ENCODE peak calls at places on chromosomes 16 and 17, in four cellular contexts. T, P, H and B are unnamed samples.

GRCh38 chr16:57743458-57743857 is 7.9 kb downstream of the KATNB1 start:
- DNase-seq in T (no peak), P (no peak), H (no peak), B (no peak)

GRCh38 chr16:5490499-5490898 is 392.9 kb upstream of the EEF2KMT start:
- DNase-seq in T (peak), P (peak), H (no peak), B (peak)

GRCh38 chr16:83965444-83966152 is 2.4 kb upstream of the NECAB2 start:
- DNase-seq in T (no peak), P (no peak), H (no peak), B (no peak)

GRCh38 chr17:40290629-40291296 is 3.1 kb downstream of the CDC6 start:
- DNase-seq in T (peak), P (no peak), H (no peak), B (no peak)

GRCh38 chr17:50266384-50267073 is 7.7 kb upstream of the TMEM92 start:
- DNase-seq in T (no peak), P (no peak), H (no peak), B (no peak)

GRCh38 chr16:89909777-89910716 is 8.6 kb upstream of the MC1R start:
- DNase-seq in T (peak), P (peak), H (no peak), B (peak)

GRCh38 chr17:5120036-5120435 is 4.2 kb downstream of the USP6 start:
- DNase-seq in T (no peak), P (no peak), H (no peak), B (no peak)

GRCh38 chr16:24855678-24856077 is 9.9 kb downstream of the SLC5A11 start:
- DNase-seq in T (no peak), P (no peak), H (no peak), B (no peak)

GRCh38 chr17:75475144-75475835 is 18.9 kb downstream of the TMEM94 start:
- DNase-seq in T (no peak), P (no peak), H (no peak), B (no peak)

GRCh38 chr16:89890886-89891657 is 17.7 kb downstream of the TCF25 start:
- DNase-seq in T (no peak), P (no peak), H (no peak), B (no peak)

GRCh38 chr17:14922421-14922820 is 342.7 kb downstream of the PMP22 start:
- DNase-seq in T (no peak), P (no peak), H (no peak), B (no peak)

GRCh38 chr16:78628526-78628925 is 529.1 kb downstream of the WWOX start:
- DNase-seq in T (no peak), P (no peak), H (no peak), B (no peak)

GRCh38 chr17:45995617-45996270 is 3.3 kb upstream of the STH start:
- DNase-seq in T (no peak), P (no peak), H (no peak), B (no peak)

GRCh38 chr16:9415588-9415987 is 324.1 kb downstream of the HAPSTR1 start:
- DNase-seq in T (no peak), P (no peak), H (no peak), B (no peak)

GRCh38 chr16:46482895-46483294 is 138.3 kb downstream of the SHCBP1 start:
- DNase-seq in T (no peak), P (no peak), H (no peak), B (no peak)

GRCh38 chr17:67994827-67995567 is 1.3 kb downstream of the C17orf58 start:
- DNase-seq in T (no peak), P (no peak), H (no peak), B (no peak)

GRCh38 chr17:74547736-74548135 is 1.8 kb upstream of the CD300C start:
- DNase-seq in T (peak), P (no peak), H (no peak), B (no peak)

GRCh38 chr16:8572919-8573724 is 17.2 kb downstream of the TMEM114 start:
- DNase-seq in T (peak), P (peak), H (no peak), B (no peak)

GRCh38 chr16:68085259-68086071 is at the start of gene NFATC3:
- DNase-seq in T (peak), P (peak), H (no peak), B (peak)

GRCh38 chr16:84308120-84308519 is 13.4 kb downstream of the WFDC1 start:
- DNase-seq in T (peak), P (peak), H (no peak), B (peak)

GRCh38 chr17:1753767-1754429 is 8.0 kb upstream of the SERPINF1 start:
- DNase-seq in T (no peak), P (no peak), H (no peak), B (no peak)

GRCh38 chr17:38459556-38459955 is 31.3 kb downstream of the ARHGAP23 start:
- DNase-seq in T (no peak), P (no peak), H (no peak), B (no peak)

GRCh38 chr17:5838661-5839300 is 231.4 kb upstream of the WSCD1 start:
- DNase-seq in T (no peak), P (no peak), H (no peak), B (no peak)

GRCh38 chr17:82808921-82809905 is 30.6 kb downstream of the ZNF750 start:
- DNase-seq in T (no peak), P (no peak), H (no peak), B (no peak)

GRCh38 chr17:59421722-59422121 is 90.3 kb downstream of the YPEL2 start:
- DNase-seq in T (no peak), P (no peak), H (no peak), B (no peak)

GRCh38 chr17:80885922-80886582 is 105.6 kb upstream of the CHMP6 start:
- DNase-seq in T (no peak), P (no peak), H (no peak), B (no peak)

GRCh38 chr16:16120382-16121184 is 102.7 kb downstream of the ABCC6 start:
- DNase-seq in T (peak), P (peak), H (no peak), B (no peak)

GRCh38 chr17:82463881-82464566 is 5.5 kb downstream of the NARF start:
- DNase-seq in T (no peak), P (no peak), H (no peak), B (no peak)

GRCh38 chr17:40612510-40613244 is 34.9 kb downstream of the SMARCE1 start:
- DNase-seq in T (no peak), P (no peak), H (no peak), B (no peak)

GRCh38 chr17:68205251-68205807 is 42.5 kb upstream of the AMZ2 start:
- DNase-seq in T (peak), P (peak), H (no peak), B (peak)

GRCh38 chr16:56715128-56715527 is 14.8 kb upstream of the NUP93 start:
- DNase-seq in T (no peak), P (no peak), H (no peak), B (no peak)

GRCh38 chr17:5694507-5694906 is 110.2 kb upstream of the NLRP1 start:
- DNase-seq in T (no peak), P (peak), H (no peak), B (no peak)

GRCh38 chr16:11202260-11203091 is 53.5 kb downstream of the SOCS1 start:
- DNase-seq in T (no peak), P (peak), H (peak), B (no peak)

DNA sequence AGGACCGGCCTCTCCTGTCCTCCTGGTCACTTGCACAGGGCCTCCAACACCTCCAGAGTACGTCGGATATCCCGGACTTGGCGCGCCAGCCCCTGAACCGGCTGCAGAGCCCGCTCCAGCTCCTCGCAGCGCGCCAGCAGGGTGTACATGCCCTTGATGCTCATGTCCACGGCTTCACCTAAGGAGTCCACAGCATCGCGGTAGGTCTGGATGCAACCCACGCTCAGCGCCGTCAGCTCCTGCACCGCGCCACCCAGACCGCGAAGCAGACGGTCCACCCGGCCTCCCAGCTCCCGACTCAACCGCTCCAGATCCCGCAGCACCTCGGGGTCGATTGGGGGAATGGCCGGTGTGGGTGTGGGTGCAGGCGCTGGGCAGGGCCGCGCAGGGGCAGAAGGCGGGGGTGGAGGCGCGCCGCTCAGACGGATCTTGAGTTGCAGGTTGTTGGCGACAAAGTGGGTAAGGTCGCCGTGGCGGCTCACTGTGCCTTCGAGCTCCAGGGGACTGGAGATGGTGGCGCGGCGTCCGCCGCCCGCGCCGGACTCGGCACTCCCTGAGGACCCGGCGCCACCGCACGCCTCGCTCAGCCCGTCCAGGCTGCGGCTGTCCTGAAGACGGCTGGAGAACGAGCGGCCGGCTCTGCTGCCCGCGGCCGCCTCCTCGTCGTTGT is 804 bp downstream of the BORCS6 start:
- DNase-seq in T (no peak), P (no peak), H (no peak), B (no peak)
- TF ChIP-seq SPI1 in T (no peak), P (no peak), H (no peak), B (no peak)

GRCh38 chr17:31596382-31597323 is 205.2 kb downstream of the RAB11FIP4 start:
- DNase-seq in T (peak), P (no peak), H (peak), B (peak)
- TF ChIP-seq SPI1 in T (peak), P (no peak), H (peak), B (no peak)

GRCh38 chr17:32671891-32672290 is 185.1 kb downstream of the CDK5R1 start:
- DNase-seq in T (no peak), P (no peak), H (no peak), B (no peak)
- TF ChIP-seq SPI1 in T (no peak), P (no peak), H (no peak), B (no peak)

DNA sequence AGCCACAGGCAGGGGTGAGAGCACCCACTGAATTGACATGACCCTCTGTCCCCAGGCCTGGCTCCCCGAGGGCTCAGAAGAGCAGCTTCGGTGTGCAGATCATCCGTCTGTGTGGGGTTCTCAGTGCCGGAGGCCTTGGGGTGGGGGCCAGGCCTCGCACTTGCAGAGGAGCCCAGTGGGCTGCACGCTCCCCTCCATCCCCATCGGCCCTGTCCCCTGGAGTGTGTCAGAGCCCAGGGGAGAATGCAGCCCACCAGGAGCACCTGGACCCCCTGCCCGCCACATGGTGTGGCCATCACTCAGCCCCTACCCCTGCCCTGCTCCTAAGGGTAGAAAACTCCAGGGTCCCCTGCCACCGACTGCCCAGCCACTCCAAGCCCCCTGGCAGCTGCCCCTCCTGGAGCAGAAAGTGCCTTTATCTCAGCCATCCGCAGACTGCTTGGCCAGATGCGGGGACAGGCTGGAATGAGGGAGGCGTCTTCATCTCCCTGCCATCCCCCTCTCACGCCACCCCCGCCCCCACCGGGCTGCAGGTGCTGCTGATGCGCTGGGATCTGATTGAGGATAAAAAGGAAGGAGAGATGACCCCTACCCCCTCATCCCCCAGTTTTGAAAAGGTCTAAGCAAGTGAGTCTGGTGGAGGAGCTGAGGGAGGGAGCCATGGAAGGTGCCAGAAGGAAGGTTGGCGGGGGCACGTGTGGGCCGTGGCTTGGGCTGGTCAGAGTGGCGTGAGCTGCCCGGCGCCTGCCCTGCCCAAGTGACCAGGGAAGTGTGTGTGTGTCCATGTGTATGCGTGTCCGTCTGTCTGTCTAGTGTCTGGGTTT is 358.3 kb downstream of the SEC14L1 start:
- DNase-seq in T (no peak), P (no peak), H (no peak), B (peak)
- TF ChIP-seq SPI1 in T (no peak), P (no peak), H (no peak), B (no peak)

DNA sequence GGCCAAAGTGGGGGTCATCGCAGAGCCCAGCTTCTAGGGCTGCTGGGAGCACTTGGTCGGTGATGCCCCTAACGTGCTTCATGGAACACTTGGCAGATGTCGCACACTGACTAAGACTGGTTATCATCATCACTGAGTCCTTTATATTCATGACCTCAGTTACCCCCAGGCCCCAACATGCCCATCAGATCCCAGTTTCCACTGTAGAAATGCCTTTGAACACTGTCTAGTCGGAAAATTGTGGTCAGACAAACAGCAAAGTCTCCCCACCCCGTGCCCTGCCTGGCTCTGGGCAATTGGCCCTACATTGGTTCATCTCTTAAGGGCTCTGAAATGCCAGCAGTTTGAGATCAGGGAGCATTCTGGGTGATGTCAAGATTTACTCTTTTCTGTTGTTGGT is 51.3 kb downstream of the NKD1 start:
- DNase-seq in T (no peak), P (no peak), H (no peak), B (no peak)
- TF ChIP-seq SPI1 in T (no peak), P (no peak), H (no peak), B (no peak)

GRCh38 chr17:55825213-55825612 is 74.4 kb downstream of the PCTP start:
- DNase-seq in T (no peak), P (peak), H (no peak), B (no peak)
- TF ChIP-seq SPI1 in T (no peak), P (no peak), H (no peak), B (no peak)

DNA sequence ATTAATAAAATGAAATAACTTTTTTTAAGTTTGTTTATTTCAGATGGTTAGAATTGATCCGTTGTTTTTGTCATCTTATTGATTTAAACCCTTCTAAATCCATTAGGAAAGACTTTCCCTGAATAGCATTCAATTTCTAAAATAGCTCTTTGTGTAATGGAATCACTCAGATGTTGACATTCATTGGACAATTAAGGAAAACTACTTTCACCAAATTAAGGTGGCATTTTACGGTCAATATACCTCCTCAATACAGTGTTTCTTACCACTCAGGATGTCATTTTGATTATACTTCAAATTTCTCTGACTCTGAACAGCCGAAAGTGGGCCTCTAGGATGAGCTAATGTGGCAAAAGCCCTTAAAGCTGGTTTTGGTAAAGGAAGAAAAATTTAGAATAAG is 1.8 kb downstream of the ARL6IP1 start:
- DNase-seq in T (no peak), P (no peak), H (no peak), B (no peak)
- TF ChIP-seq SPI1 in T (no peak), P (no peak), H (no peak), B (no peak)

GRCh38 chr17:79711715-79712305 is 18.9 kb upstream of the ENPP7 start:
- DNase-seq in T (no peak), P (no peak), H (no peak), B (no peak)
- TF ChIP-seq SPI1 in T (no peak), P (no peak), H (no peak), B (no peak)

GRCh38 chr17:7477392-7478275 is 1.8 kb downstream of the ZBTB4 start:
- DNase-seq in T (no peak), P (no peak), H (no peak), B (no peak)

GRCh38 chr17:7479389-7480192 is at the start of gene ZBTB4:
- DNase-seq in T (no peak), P (peak), H (no peak), B (peak)

GRCh38 chr17:7479139-7479388 is 367 bp downstream of the ZBTB4 start:
- DNase-seq in T (no peak), P (no peak), H (no peak), B (no peak)

GRCh38 chr17:7476951-7477350 is 2.5 kb downstream of the ZBTB4 start:
- DNase-seq in T (no peak), P (no peak), H (no peak), B (no peak)

DNA sequence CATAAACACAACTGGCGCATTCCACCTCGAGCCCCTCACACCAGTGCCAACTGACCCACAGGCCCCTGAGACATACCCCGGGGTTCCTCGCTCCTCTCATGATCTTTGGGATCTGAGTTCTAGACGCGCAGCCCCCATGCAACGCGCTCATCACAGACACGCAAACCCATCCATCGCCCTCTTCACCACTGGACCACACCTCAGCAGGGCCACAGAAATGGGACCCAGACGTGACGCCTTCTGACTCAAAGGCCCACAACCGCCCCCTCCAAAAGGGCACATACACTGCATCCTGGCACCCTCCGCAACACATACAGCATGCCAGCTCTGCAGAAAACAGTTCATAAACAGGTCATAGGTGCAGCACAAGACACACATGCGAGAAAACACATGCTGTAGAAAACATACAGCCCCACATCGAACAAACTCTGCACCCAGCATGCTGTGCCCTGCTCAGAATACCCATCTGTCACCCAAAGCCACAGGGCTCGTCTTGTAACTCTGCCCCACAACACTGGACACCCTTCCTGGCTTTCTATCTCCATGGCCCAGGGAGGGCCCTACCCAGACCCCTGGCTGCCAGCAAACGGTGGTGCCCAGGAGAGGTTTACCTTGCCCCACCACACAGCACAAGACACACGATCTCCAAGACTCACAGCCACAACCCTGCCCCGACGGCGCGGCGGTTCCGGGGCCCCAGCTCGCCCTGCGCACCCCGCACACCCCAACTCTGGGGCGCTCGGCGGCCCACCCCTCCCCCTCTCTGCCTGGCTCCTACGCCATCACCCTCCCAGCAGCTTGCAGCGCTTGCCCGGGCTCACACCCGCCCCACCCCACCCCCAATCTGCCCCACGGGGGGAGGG is 924 bp downstream of the ZBTB4 start:
- DNase-seq in T (no peak), P (peak), H (no peak), B (peak)
- TF ChIP-seq SPI1 in T (no peak), P (no peak), H (no peak), B (no peak)